ENCODE peak calls at places on chromosome 13, in seven cellular contexts. E, N, Z, Q, I, R and D are unnamed samples.
A peak's percentile ranks its signal among the peaks of the same experiment; 100 is the strongest.

GRCh38 chr13:92196566-92197256 is 798.3 kb downstream of the GPC5 start:
- DNase-seq in I (no peak), N (no peak), Z (no peak), R (no peak), E (peak; percentile 51), Q (no peak), D (peak; percentile 39)

GRCh38 chr13:19181021-19181620 is 503 bp downstream of the TUBA3C start:
- DNase-seq in Q (no peak), N (no peak), Z (no peak), E (no peak), R (no peak), I (no peak), D (no peak)

GRCh38 chr13:36820222-36820621 is 1.2 kb downstream of the RFXAP start:
- DNase-seq in Q (no peak), I (no peak), Z (no peak), N (no peak), E (no peak), R (no peak), D (peak; percentile 13)

GRCh38 chr13:41459754-41460111 is 2.4 kb downstream of the RGCC start:
- DNase-seq in Q (peak; percentile 11), Z (no peak), E (no peak), I (no peak), R (no peak), N (no peak), D (no peak)

GRCh38 chr13:33057019-33057785 is 41.0 kb downstream of the KL start:
- DNase-seq in R (no peak), E (no peak), I (no peak), N (no peak), Q (peak; percentile 44), Z (peak; percentile 52), D (peak; percentile 23)

GRCh38 chr13:72839831-72840426 is 58.0 kb downstream of the PIBF1 start:
- DNase-seq in N (no peak), E (peak; percentile 42), R (peak; percentile 3), Z (peak; percentile 63), I (no peak), Q (peak; percentile 50), D (peak; percentile 46)

GRCh38 chr13:85806553-85807175 is 7.4 kb upstream of the SLITRK6 start:
- DNase-seq in Q (peak; percentile 63), N (no peak), Z (peak; percentile 62), R (peak; percentile 47), I (no peak), E (peak; percentile 85), D (peak; percentile 69)

GRCh38 chr13:74891610-74892009 is 590.4 kb downstream of the TBC1D4 start:
- DNase-seq in E (peak; percentile 58), Z (no peak), I (no peak), N (no peak), Q (peak; percentile 64), R (peak; percentile 13), D (peak; percentile 65)

GRCh38 chr13:108495686-108496363 is 133.6 kb upstream of the MYO16 start:
- DNase-seq in N (no peak), E (peak; percentile 16), R (no peak), Q (no peak), Z (peak; percentile 68), I (no peak), D (peak; percentile 39)

GRCh38 chr13:108496364-108497215 is 132.8 kb upstream of the MYO16 start:
- DNase-seq in R (no peak), N (no peak), I (no peak), Q (peak; percentile 4), E (peak; percentile 16), Z (peak; percentile 47), D (peak; percentile 23)

DNA sequence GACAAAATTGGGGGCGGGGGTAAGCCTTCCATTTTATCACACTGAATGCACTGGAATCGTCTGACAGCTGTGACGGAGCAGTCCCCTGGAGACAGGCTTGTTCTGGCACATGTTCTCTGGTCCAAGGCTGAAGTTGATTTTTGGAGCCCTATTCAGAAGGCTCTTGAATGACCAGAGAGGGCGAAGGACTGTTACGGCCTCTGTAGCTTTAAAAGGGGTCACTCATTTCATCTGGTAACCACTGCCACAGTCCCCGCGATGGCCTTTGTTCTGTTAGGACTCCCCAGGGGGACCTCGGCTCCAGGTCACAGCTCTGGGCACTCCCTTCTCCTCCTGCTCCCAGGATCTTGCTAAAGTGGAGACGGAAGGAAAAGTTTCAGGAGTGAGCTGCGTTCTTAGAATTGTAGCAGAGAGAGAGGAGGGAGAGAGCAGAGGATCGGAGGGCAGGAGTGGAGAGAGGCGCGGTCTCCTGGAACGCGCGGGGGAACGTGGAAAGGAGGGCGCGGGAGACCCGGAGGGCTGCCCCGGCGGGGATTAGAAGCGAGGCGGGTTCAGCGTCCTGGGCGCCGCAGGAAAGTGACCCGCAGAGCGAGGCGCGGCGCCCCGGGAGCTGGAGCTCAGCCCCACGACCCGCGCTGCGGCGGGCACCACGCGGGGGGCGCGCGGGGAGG is 134.3 kb upstream of the MYO16 start:
- DNase-seq in Z (peak; percentile 58), I (no peak), R (no peak), E (peak; percentile 11), N (no peak), Q (no peak), D (peak; percentile 26)
- H3K4me3 ChIP-seq in Z (peak overlapping the region; percentile 64), I (no peak overlapping the region), R (no peak overlapping the region), E (no peak overlapping the region), N (peak overlapping the region; percentile 19), Q (no peak overlapping the region), D (peak overlapping the region; percentile 25)

GRCh38 chr13:27956576-27957300 is 12.4 kb downstream of the CDX2 start:
- DNase-seq in E (no peak), I (no peak), Q (no peak), R (no peak), Z (no peak), N (no peak), D (no peak)

GRCh38 chr13:27954406-27954851 is 14.7 kb downstream of the CDX2 start:
- DNase-seq in N (no peak), I (no peak), E (no peak), Z (peak; percentile 71), Q (no peak), R (no peak), D (no peak)

GRCh38 chr13:27955192-27955591 is 13.9 kb downstream of the CDX2 start:
- DNase-seq in N (no peak), R (no peak), Z (no peak), I (no peak), Q (no peak), E (no peak), D (no peak)

GRCh38 chr13:27952931-27953670 is 16.0 kb downstream of the CDX2 start:
- DNase-seq in N (no peak), I (no peak), Z (peak; percentile 36), Q (no peak), E (no peak), R (no peak), D (no peak)

GRCh38 chr13:27953671-27954405 is 15.3 kb downstream of the CDX2 start:
- DNase-seq in N (no peak), Z (peak; percentile 95), I (peak; percentile 23), E (peak; percentile 56), R (peak; percentile 10), Q (peak; percentile 57), D (peak; percentile 49)
- TF ChIP-seq CTCF in N (peak; percentile 82), Z (peak; percentile 79), I (peak; percentile 36), E (peak; percentile 48), R (peak; percentile 73), Q (no peak), D (peak; percentile 73)

DNA sequence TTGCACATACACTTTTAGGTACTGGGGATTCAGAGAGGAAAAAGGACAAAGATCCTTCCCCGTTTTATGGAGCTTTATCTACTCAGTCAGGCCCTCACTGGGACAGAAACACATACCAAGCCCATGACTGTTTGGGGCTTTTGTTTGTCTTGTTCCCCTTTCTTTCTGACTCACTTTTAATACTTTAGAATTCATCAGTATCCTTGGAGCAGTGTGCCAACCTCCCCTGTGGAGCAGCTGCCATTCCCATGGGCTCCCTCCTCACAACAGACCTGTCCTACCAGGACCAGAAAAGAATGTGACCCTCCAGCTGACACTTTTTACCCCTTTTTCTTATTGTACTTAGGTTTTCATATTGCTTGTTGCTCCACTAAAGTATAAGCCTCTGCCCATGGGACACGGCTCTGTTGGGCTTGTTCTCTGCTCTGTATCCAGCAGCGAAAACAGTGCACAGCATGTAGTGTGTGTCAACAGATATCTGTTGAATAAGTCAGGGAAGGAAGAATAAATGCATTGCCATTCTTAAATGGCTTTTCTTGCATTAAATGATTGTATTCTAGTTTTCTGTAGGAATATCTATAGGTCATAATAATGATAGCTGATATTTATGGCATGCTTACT is 431.1 kb downstream of the EFNB2 start:
- DNase-seq in Z (peak; percentile 20), N (no peak), E (peak; percentile 83), R (peak; percentile 60), I (no peak), Q (peak; percentile 94), D (peak; percentile 95)
- H3K4me3 ChIP-seq in Z (no peak overlapping the region), N (no peak overlapping the region), E (no peak overlapping the region), R (no peak overlapping the region), I (no peak overlapping the region), Q (no peak overlapping the region), D (no peak overlapping the region)

GRCh38 chr13:47000166-47000565 is 103.3 kb upstream of the HTR2A start:
- DNase-seq in R (no peak), Z (no peak), E (peak; percentile 9), N (no peak), I (no peak), Q (peak; percentile 68), D (peak; percentile 17)

GRCh38 chr13:47008318-47008717 is 111.5 kb upstream of the HTR2A start:
- DNase-seq in N (no peak), Q (no peak), Z (no peak), R (no peak), I (no peak), E (no peak), D (no peak)

GRCh38 chr13:47005761-47006414 is 109.0 kb upstream of the HTR2A start:
- DNase-seq in Z (no peak), Q (peak; percentile 59), N (no peak), I (no peak), R (no peak), E (no peak), D (peak; percentile 14)

GRCh38 chr13:47004552-47004951 is 107.7 kb upstream of the HTR2A start:
- DNase-seq in Q (peak; percentile 38), R (no peak), E (no peak), Z (no peak), N (no peak), I (no peak), D (no peak)

DNA sequence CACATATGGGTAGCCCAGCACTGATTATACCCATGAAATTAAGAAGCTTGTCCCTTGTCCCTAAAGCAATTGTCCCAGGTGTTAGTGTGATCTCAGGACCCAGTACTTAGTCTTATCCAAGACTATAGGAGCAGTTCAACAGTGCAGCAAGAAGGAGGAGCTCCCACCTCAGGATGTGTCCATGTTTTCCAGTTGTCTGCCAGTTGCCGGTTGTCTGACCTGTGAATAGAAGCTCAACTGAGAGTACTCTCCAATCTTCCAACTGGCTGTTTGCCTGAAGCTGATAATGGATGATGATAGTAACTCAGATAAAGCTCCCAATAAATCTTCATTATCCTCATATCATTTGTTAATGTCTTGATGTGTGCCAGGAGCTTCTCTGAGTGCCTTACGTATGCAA is 107.2 kb upstream of the HTR2A start:
- DNase-seq in E (no peak), Q (peak; percentile 38), Z (peak; percentile 11), N (no peak), I (no peak), R (no peak), D (no peak)
- TF ChIP-seq CTCF in E (peak; percentile 8), Q (peak; percentile 13), Z (peak; percentile 39), N (no peak), I (no peak), R (peak; percentile 20), D (no peak)

GRCh38 chr13:104769520-104769919 is 1703.3 kb upstream of the SLC10A2 start:
- DNase-seq in Z (no peak), R (no peak), I (no peak), Q (no peak), E (no peak), N (no peak), D (no peak)
- H3K4me3 ChIP-seq in Z (no peak overlapping the region), R (no peak overlapping the region), I (no peak overlapping the region), Q (no peak overlapping the region), E (no peak overlapping the region), N (no peak overlapping the region), D (no peak overlapping the region)